ENCODE peak calls at places on chromosomes 6 and 20, in four cellular contexts. M is heart right ventricle, L is NCI-H1694, W is amygdala. J is an unnamed sample.

GRCh38 chr6:129875610-129876515 is 14.7 kb upstream of the TMEM244 start:
- DNase-seq in M (no peak), L (no peak), W (no peak), J (no peak)

GRCh38 chr6:168155193-168155592 is 76.2 kb upstream of the FRMD1 start:
- DNase-seq in L (no peak), M (no peak), W (no peak), J (no peak)

GRCh38 chr6:144007455-144007778 is 642 bp downstream of the PLAGL1 start:
- DNase-seq in W (no peak), L (no peak), M (no peak), J (no peak)

GRCh38 chr6:54267798-54268197 is 40.4 kb upstream of the TINAG start:
- DNase-seq in L (peak), W (no peak), M (no peak), J (peak)

GRCh38 chr6:48628316-48628715 is 517.3 kb upstream of the PTCHD4 start:
- DNase-seq in M (no peak), L (no peak), W (no peak), J (no peak)

GRCh38 chr6:155352812-155353211 is 38.5 kb upstream of the TFB1M start:
- DNase-seq in L (no peak), W (no peak), M (no peak), J (no peak)

GRCh38 chr6:118371955-118372354 is 176.1 kb upstream of the PLN start:
- DNase-seq in W (no peak), L (no peak), M (no peak), J (peak)

GRCh38 chr6:151679081-151679480 is 128.4 kb upstream of the ESR1 start:
- DNase-seq in M (peak), L (no peak), W (no peak), J (no peak)

GRCh38 chr6:42394151-42394550 is 57.6 kb downstream of the TRERF1 start:
- DNase-seq in L (no peak), M (no peak), W (no peak), J (no peak)

GRCh38 chr20:46894971-46895905 is 595 bp downstream of the EYA2 start:
- DNase-seq in M (peak), L (no peak), W (no peak), J (peak)

GRCh38 chr20:50670126-50670862 is 21.0 kb downstream of the RIPOR3 start:
- DNase-seq in W (no peak), L (no peak), M (no peak), J (peak)

GRCh38 chr6:31004285-31004684 is 6.0 kb upstream of the MUC22 start:
- DNase-seq in M (no peak), W (no peak), L (no peak), J (no peak)

GRCh38 chr6:127207591-127208120 is 59.0 kb upstream of the RNF146 start:
- DNase-seq in W (no peak), L (no peak), M (no peak), J (no peak)

GRCh38 chr6:912871-913663 is 220.1 kb upstream of the EXOC2 start:
- DNase-seq in W (no peak), M (no peak), L (no peak), J (peak)

GRCh38 chr6:39488255-39488881 is 165.9 kb upstream of the KCNK16 start:
- DNase-seq in L (no peak), M (no peak), W (no peak), J (no peak)

GRCh38 chr20:43507150-43508080 is at the start of gene L3MBTL1:
- DNase-seq in W (no peak), M (peak), L (no peak), J (peak)

GRCh38 chr20:17168026-17168612 is 58.7 kb upstream of the PCSK2 start:
- DNase-seq in W (no peak), M (no peak), L (no peak), J (no peak)

GRCh38 chr6:170446841-170447560 is 106.1 kb downstream of the PSMB1 start:
- DNase-seq in W (no peak), L (no peak), M (no peak), J (peak)

GRCh38 chr20:53652090-53652858 is 58.6 kb upstream of the ZNF217 start:
- DNase-seq in W (no peak), M (no peak), L (no peak), J (no peak)

J was measured in NCI-H524.